ENCODE peak calls at places on chromosomes 6 and 20, in four cellular contexts. U, K, B and L are unnamed samples.

GRCh38 chr6:163716690-163717089 is 302.2 kb downstream of the QKI start:
- DNase-seq in U (no peak), K (no peak), B (peak), L (no peak)

GRCh38 chr6:118902731-118903130 is 8.8 kb downstream of the ASF1A start:
- DNase-seq in U (no peak), K (no peak), B (no peak), L (no peak)

GRCh38 chr6:113445201-113445600 is 411.9 kb upstream of the MARCKS start:
- DNase-seq in U (no peak), K (no peak), B (no peak), L (no peak)

GRCh38 chr20:44137210-44137781 is 49.7 kb downstream of the JPH2 start:
- DNase-seq in U (peak), K (no peak), B (no peak), L (peak)

GRCh38 chr6:84332139-84333034 is 104.9 kb upstream of the CEP162 start:
- DNase-seq in U (no peak), K (no peak), B (no peak), L (no peak)

GRCh38 chr6:51105357-51105756 is 286.7 kb downstream of the TFAP2B start:
- DNase-seq in U (no peak), K (no peak), B (no peak), L (no peak)

GRCh38 chr6:36099872-36100483 is 30.3 kb upstream of the MAPK13 start:
- DNase-seq in U (no peak), K (no peak), B (no peak), L (no peak)

GRCh38 chr20:41309817-41310216 is 7.7 kb downstream of the ZHX3 start:
- DNase-seq in U (no peak), K (no peak), B (no peak), L (no peak)

GRCh38 chr20:38227578-38228360 is 32.8 kb downstream of the KIAA1755 start:
- DNase-seq in U (peak), K (no peak), B (peak), L (no peak)

GRCh38 chr6:385614-386013 is 5.9 kb upstream of the IRF4 start:
- DNase-seq in U (no peak), K (no peak), B (no peak), L (no peak)

GRCh38 chr6:169864148-169865030 is 113.0 kb downstream of the ERMARD start:
- DNase-seq in U (no peak), K (no peak), B (no peak), L (no peak)

GRCh38 chr6:111600154-111600553 is 5.5 kb downstream of the TRAF3IP2 start:
- DNase-seq in U (no peak), K (no peak), B (no peak), L (no peak)

GRCh38 chr6:37354526-37355384 is 972 bp downstream of the RNF8 start:
- DNase-seq in U (no peak), K (peak), B (peak), L (no peak)

GRCh38 chr6:116764557-116764960 is 960 bp downstream of the FAM162B start:
- DNase-seq in U (no peak), K (no peak), B (no peak), L (peak)

GRCh38 chr20:49245921-49246740 is 26.9 kb downstream of the DDX27 start:
- DNase-seq in U (no peak), K (peak), B (no peak), L (no peak)

GRCh38 chr6:14540276-14540675 is 422.7 kb downstream of the CD83 start:
- DNase-seq in U (no peak), K (no peak), B (no peak), L (no peak)

GRCh38 chr6:53464942-53465460 is 79.9 kb downstream of the GCLC start:
- DNase-seq in U (peak), K (no peak), B (peak), L (no peak)

GRCh38 chr20:4809707-4810106 is 88.0 kb downstream of the PRND start:
- DNase-seq in U (no peak), K (no peak), B (no peak), L (no peak)

GRCh38 chr6:158718431-158719126 is 68.7 kb downstream of the SYTL3 start:
- DNase-seq in U (peak), K (peak), B (no peak), L (no peak)

GRCh38 chr6:169079650-169080049 is 174.0 kb downstream of the THBS2 start:
- DNase-seq in U (no peak), K (no peak), B (no peak), L (no peak)

GRCh38 chr6:33288942-33289783 is at the start of the genes PFDN6 and WDR46:
- DNase-seq in U (peak), K (peak), B (peak), L (peak)

GRCh38 chr20:21280496-21281016 is 22.6 kb upstream of the XRN2 start:
- DNase-seq in U (no peak), K (no peak), B (no peak), L (no peak)

GRCh38 chr6:14459315-14459714 is 341.7 kb downstream of the CD83 start:
- DNase-seq in U (no peak), K (no peak), B (no peak), L (no peak)

GRCh38 chr6:28633445-28634215 is 107.9 kb downstream of the GPX5 start:
- DNase-seq in U (no peak), K (no peak), B (no peak), L (no peak)

GRCh38 chr6:45681860-45682488 is 304.2 kb upstream of the SUPT3H start:
- DNase-seq in U (no peak), K (no peak), B (no peak), L (no peak)

GRCh38 chr6:83119742-83120300 is 52.4 kb downstream of the DOP1A start:
- DNase-seq in U (no peak), K (no peak), B (no peak), L (no peak)

GRCh38 chr6:149392535-149392934 is 7.5 kb upstream of the SUMO4 start:
- DNase-seq in U (no peak), K (no peak), B (no peak), L (no peak)

GRCh38 chr20:36540551-36541211 is 638 bp upstream of the MYL9 start:
- DNase-seq in U (peak), K (no peak), B (no peak), L (peak)

GRCh38 chr20:63126876-63127699 is 88.8 kb downstream of the YTHDF1 start:
- DNase-seq in U (peak), K (no peak), B (peak), L (peak)

GRCh38 chr6:116265081-116265829 is 11.4 kb upstream of the TSPYL4 start:
- DNase-seq in U (peak), K (no peak), B (no peak), L (no peak)

GRCh38 chr6:20403080-20403765 is 1.5 kb downstream of the E2F3 start:
- DNase-seq in U (peak), K (peak), B (peak), L (peak)

GRCh38 chr6:7786206-7786605 is 60.3 kb downstream of the BMP6 start:
- DNase-seq in U (no peak), K (no peak), B (no peak), L (no peak)

GRCh38 chr6:62150048-62150663 is 135.9 kb downstream of the KHDRBS2 start:
- DNase-seq in U (no peak), K (peak), B (no peak), L (no peak)

GRCh38 chr20:61972910-61973508 is 92.7 kb downstream of the TAF4 start:
- DNase-seq in U (no peak), K (no peak), B (no peak), L (no peak)

GRCh38 chr6:113172531-113172966 is 684.6 kb upstream of the MARCKS start:
- DNase-seq in U (no peak), K (no peak), B (no peak), L (peak)

GRCh38 chr20:38791291-38791690 is 14.2 kb upstream of the PPP1R16B start:
- DNase-seq in U (no peak), K (no peak), B (no peak), L (no peak)

GRCh38 chr6:157159339-157159738 is 164.0 kb downstream of the TMEM242 start:
- DNase-seq in U (no peak), K (no peak), B (no peak), L (no peak)

GRCh38 chr6:157162756-157163433 is 160.4 kb downstream of the TMEM242 start:
- DNase-seq in U (no peak), K (no peak), B (no peak), L (no peak)

GRCh38 chr6:157164972-157165371 is 158.3 kb downstream of the TMEM242 start:
- DNase-seq in U (no peak), K (no peak), B (no peak), L (no peak)

GRCh38 chr6:157161912-157162311 is 161.4 kb downstream of the TMEM242 start:
- DNase-seq in U (no peak), K (no peak), B (no peak), L (no peak)

GRCh38 chr6:157163434-157164159 is 159.7 kb downstream of the TMEM242 start:
- DNase-seq in U (no peak), K (no peak), B (no peak), L (no peak)
- H3K27ac ChIP-seq in U (no peak), K (no peak), B (no peak), L (no peak)

GRCh38 chr6:42337985-42338572 is 113.6 kb downstream of the TRERF1 start:
- DNase-seq in U (no peak), K (no peak), B (no peak), L (no peak)
- H3K27ac ChIP-seq in U (no peak), K (peak), B (no peak), L (no peak)

GRCh38 chr6:47086051-47086770 is 44.1 kb upstream of the ADGRF1 start:
- DNase-seq in U (no peak), K (no peak), B (no peak), L (no peak)

GRCh38 chr6:47084530-47084929 is 42.4 kb upstream of the ADGRF1 start:
- DNase-seq in U (no peak), K (no peak), B (no peak), L (no peak)

GRCh38 chr6:47079638-47080037 is 37.5 kb upstream of the ADGRF1 start:
- DNase-seq in U (no peak), K (no peak), B (no peak), L (no peak)

GRCh38 chr6:47080083-47080596 is 38.0 kb upstream of the ADGRF1 start:
- DNase-seq in U (no peak), K (no peak), B (no peak), L (no peak)

GRCh38 chr6:47083586-47084047 is 41.5 kb upstream of the ADGRF1 start:
- DNase-seq in U (peak), K (no peak), B (peak), L (peak)
- H3K27ac ChIP-seq in U (no peak), K (no peak), B (peak), L (peak)

GRCh38 chr6:136767583-136768307 is 24.5 kb downstream of the MAP3K5 start:
- DNase-seq in U (no peak), K (no peak), B (no peak), L (no peak)
- H3K27ac ChIP-seq in U (no peak), K (no peak), B (no peak), L (peak)

DNA sequence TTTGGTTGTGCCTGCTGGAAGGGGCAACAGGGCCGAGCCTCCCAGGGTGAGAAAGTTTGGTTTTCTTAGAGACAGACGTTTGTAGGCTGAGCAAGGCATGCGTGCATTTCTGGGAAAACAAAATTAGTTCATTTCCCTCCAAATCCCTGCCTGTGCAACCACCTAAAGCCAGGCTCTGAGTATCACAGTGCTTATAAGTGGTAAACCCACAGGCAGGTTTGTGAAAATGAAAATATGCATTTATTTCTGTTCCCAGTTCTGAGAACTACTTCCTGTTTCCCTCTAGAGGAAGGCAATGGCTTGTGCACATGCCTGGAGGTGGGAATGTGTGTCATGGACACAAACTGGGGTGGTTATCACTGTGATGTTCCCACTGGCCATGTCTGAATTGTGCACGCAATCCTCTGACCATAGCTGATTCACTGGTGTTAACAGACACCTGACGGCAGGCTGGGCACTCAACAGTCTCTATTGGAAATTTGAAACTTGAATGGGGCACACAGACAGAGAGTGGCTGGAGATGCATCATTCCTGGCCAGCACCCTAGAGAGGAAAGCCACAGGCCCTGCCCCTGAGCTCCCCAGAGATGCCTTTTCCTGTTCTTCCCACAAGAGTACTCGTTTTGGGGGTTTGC is 26.3 kb downstream of the FAM110A start:
- DNase-seq in U (no peak), K (no peak), B (no peak), L (no peak)
- H3K27ac ChIP-seq in U (no peak), K (no peak), B (no peak), L (no peak)